ENCODE peak calls at places on chromosome 12, in five cellular contexts. L, K, U, T and C are unnamed samples.

GRCh38 chr12:76588881-76589565 is 29.5 kb upstream of the OSBPL8 start:
- DNase-seq in L (no peak), K (no peak), U (no peak), T (no peak), C (no peak)

GRCh38 chr12:132478433-132478803 is 11.5 kb upstream of the FBRSL1 start:
- DNase-seq in L (no peak), K (no peak), U (no peak), T (no peak), C (no peak)

GRCh38 chr12:52912711-52913423 is 8.0 kb upstream of the KRT8 start:
- DNase-seq in L (no peak), K (no peak), U (no peak), T (no peak), C (no peak)

GRCh38 chr12:54034784-54035310 is 2.0 kb downstream of the HOXC5 start:
- DNase-seq in L (no peak), K (no peak), U (no peak), T (no peak), C (no peak)

GRCh38 chr12:6065872-6066217 is 58.6 kb downstream of the VWF start:
- DNase-seq in L (no peak), K (no peak), U (no peak), T (no peak), C (no peak)

GRCh38 chr12:102548543-102548942 is 68.2 kb upstream of the IGF1 start:
- DNase-seq in L (no peak), K (no peak), U (no peak), T (no peak), C (no peak)

GRCh38 chr12:12725086-12725955 is 8.2 kb downstream of the CDKN1B start:
- DNase-seq in L (peak), K (peak), U (peak), T (peak), C (peak)

GRCh38 chr12:102439391-102440108 is 40.8 kb downstream of the IGF1 start:
- DNase-seq in L (no peak), K (no peak), U (no peak), T (no peak), C (no peak)

GRCh38 chr12:7915911-7916403 is 20.0 kb downstream of the SLC2A3 start:
- DNase-seq in L (no peak), K (no peak), U (no peak), T (peak), C (no peak)

GRCh38 chr12:78419513-78419912 is 445.1 kb upstream of the SYT1 start:
- DNase-seq in L (no peak), K (no peak), U (no peak), T (no peak), C (no peak)

GRCh38 chr12:65490193-65490592 is 211.7 kb downstream of the MSRB3 start:
- DNase-seq in L (no peak), K (no peak), U (no peak), T (no peak), C (no peak)

GRCh38 chr12:38502016-38502415 is 185.4 kb downstream of the ALG10B start:
- DNase-seq in L (no peak), K (no peak), U (no peak), T (no peak), C (no peak)

GRCh38 chr12:13945641-13946040 is 35.8 kb downstream of the GRIN2B start:
- DNase-seq in L (no peak), K (no peak), U (no peak), T (no peak), C (no peak)

GRCh38 chr12:5720405-5721045 is 224.5 kb downstream of the ANO2 start:
- DNase-seq in L (no peak), K (no peak), U (no peak), T (no peak), C (no peak)

GRCh38 chr12:34345801-34346200 is 323.5 kb downstream of the ALG10 start:
- DNase-seq in L (no peak), K (no peak), U (no peak), T (no peak), C (peak)

GRCh38 chr12:111761099-111761498 is 5.6 kb upstream of the ALDH2 start:
- DNase-seq in L (no peak), K (no peak), U (no peak), T (no peak), C (no peak)

GRCh38 chr12:58566599-58566998 is 353.7 kb downstream of the LRIG3 start:
- DNase-seq in L (no peak), K (no peak), U (no peak), T (no peak), C (no peak)
- TF ChIP-seq ATF3 in L (no peak), K (no peak), U (no peak), T (no peak), C (no peak)

DNA sequence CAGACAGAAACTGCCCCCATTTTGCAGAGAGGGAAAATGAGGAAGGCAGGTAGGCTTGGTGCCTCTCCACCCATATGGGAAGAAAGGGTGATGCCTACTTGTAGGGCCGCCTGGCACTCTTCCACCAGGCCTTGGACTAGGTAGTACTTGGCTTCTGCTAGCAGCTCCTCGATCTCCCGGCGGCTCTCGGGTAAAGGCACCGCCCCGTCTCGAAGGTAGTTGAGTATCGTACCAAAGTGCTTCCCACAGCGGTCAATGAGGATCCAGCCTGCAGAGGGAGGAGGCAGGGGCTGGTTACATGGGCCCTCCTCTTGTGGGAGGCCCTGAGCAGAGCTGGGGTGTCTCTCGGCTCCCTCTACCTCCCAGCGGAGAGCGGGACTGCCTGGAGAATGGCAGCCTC is 16.6 kb downstream of the KCTD10 start:
- DNase-seq in L (no peak), K (no peak), U (no peak), T (no peak), C (peak)
- H3K27ac ChIP-seq in L (peak), K (no peak), U (no peak), T (peak), C (peak)

GRCh38 chr12:88530868-88531267 is 49.4 kb downstream of the KITLG start:
- DNase-seq in L (no peak), K (no peak), U (no peak), T (no peak), C (no peak)

GRCh38 chr12:88529531-88530488 is 50.5 kb downstream of the KITLG start:
- DNase-seq in L (no peak), K (no peak), U (no peak), T (no peak), C (no peak)
- TF ChIP-seq ATF3 in L (no peak), K (no peak), U (no peak), T (no peak), C (no peak)

GRCh38 chr12:67651380-67651695 is 2.8 kb downstream of the DYRK2 start:
- DNase-seq in L (peak), K (no peak), U (no peak), T (no peak), C (no peak)
- H3K27ac ChIP-seq in L (no peak), K (no peak), U (peak), T (no peak), C (no peak)

GRCh38 chr12:92058664-92059063 is 87.0 kb downstream of the BTG1 start:
- DNase-seq in L (no peak), K (no peak), U (no peak), T (no peak), C (no peak)

GRCh38 chr12:92059976-92060375 is 85.7 kb downstream of the BTG1 start:
- DNase-seq in L (no peak), K (no peak), U (no peak), T (no peak), C (no peak)

GRCh38 chr12:92051441-92051840 is 94.2 kb downstream of the BTG1 start:
- DNase-seq in L (no peak), K (no peak), U (no peak), T (no peak), C (no peak)

GRCh38 chr12:92056290-92056689 is 89.4 kb downstream of the BTG1 start:
- DNase-seq in L (no peak), K (no peak), U (no peak), T (no peak), C (no peak)

DNA sequence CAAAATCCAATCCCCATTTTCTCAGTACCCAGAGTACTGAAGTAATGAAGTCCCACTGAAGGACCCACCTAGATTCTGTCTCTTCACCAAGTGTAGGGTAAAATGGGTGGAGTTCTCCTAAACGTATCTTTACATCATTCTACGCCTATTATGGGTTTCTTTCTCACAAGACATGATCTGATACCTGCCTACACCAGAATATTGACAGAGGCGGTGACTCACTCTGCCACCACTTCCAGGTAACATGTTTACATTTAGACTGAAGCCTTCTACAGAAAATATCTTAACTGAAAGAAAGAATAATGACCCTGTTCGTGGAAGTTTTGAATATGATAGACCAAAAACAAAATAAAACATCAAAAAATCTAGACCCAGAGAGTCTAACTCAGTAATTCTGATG is 89.8 kb downstream of the BTG1 start:
- DNase-seq in L (no peak), K (no peak), U (no peak), T (no peak), C (peak)
- TF ChIP-seq ATF3 in L (no peak), K (no peak), U (no peak), T (no peak), C (peak)

GRCh38 chr12:124744659-124745467 is 118.8 kb downstream of the SCARB1 start:
- DNase-seq in L (peak), K (peak), U (peak), T (peak), C (peak)

GRCh38 chr12:124742702-124743101 is 121.0 kb downstream of the SCARB1 start:
- DNase-seq in L (no peak), K (no peak), U (no peak), T (no peak), C (no peak)

GRCh38 chr12:124744273-124744640 is 119.4 kb downstream of the SCARB1 start:
- DNase-seq in L (no peak), K (no peak), U (no peak), T (no peak), C (no peak)

GRCh38 chr12:124742111-124742510 is 121.6 kb downstream of the SCARB1 start:
- DNase-seq in L (no peak), K (no peak), U (no peak), T (no peak), C (no peak)

DNA sequence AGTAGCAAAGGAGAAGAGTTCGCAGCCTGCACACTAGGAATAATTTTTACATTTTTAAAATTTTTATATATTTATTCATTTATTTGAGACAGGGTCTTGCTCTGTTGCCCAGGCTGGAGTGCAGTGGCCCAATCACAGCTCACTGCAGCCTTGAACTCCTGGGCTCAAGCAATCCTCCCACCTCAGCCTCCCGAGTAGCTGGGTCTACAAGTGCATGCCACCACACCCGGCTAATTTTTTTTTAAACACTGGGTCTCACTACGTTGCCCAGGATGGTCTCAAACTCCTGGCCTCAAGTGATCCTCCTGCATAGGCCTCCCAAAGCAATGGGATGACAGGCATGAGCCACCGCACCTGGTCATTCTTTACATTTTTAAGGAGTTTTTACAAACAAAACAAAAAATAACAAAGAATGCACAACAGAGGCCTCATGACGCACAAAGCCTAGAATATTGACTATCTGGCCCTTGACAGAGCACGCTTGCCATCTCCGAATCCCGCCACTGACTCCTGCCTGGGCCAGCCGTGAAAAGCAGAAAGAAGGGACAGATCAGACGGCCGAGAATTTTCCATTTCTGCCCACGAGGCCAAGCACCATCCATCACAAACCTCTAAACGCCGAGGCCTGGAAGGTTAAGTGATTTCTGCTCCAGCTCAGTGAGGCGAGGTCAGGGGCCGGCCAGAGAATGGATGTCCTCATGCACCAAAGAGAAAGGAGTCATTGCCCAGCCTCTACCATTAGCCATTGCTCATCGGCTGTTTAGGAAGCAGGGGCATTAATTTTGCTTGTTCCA is 120.0 kb downstream of the SCARB1 start:
- DNase-seq in L (no peak), K (no peak), U (no peak), T (no peak), C (no peak)
- H3K27ac ChIP-seq in L (no peak), K (no peak), U (no peak), T (no peak), C (no peak)

DNA sequence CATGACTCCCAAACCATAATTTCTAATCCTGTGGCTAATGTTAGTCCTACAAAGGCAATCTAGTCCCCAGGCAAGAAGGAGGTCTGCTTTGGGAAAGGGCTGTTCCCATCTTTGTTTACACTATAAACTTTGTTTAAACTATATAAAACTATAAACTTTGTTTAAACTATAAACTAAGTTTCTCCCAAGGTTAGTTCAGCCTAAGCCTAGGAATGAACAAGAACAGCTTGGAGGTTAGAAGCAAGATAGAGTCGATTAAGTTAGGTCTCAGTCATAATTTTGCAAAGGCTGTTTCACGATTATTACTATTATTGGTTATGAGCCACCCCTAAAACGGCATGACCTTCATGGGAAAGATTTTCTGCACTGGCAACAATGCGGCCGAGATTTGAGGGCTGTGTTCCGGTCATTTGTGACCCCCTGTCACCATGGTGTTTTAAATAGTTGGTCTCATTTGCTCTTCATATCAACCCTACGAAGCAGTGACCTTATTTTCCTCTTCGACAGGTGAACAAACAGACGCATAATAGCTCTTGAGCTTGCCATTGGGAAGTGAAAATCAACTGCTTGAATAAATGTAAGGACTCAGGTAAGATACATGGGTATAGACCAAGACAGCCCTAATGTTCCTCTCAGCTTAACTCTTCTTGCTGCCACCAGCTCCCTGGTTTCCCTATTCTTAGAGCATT is 322.6 kb upstream of the TMEM132C start:
- DNase-seq in L (no peak), K (no peak), U (no peak), T (no peak), C (no peak)
- TF ChIP-seq ATF3 in L (no peak), K (no peak), U (no peak), T (no peak), C (no peak)

GRCh38 chr12:47777151-47777550 is 4.1 kb downstream of the SLC48A1 start:
- DNase-seq in L (no peak), K (no peak), U (no peak), T (no peak), C (no peak)

GRCh38 chr12:47774664-47775063 is 1.6 kb downstream of the SLC48A1 start:
- DNase-seq in L (no peak), K (no peak), U (no peak), T (no peak), C (no peak)

GRCh38 chr12:47776471-47777143 is 3.6 kb downstream of the SLC48A1 start:
- DNase-seq in L (no peak), K (no peak), U (no peak), T (no peak), C (no peak)

GRCh38 chr12:47773858-47774580 is 981 bp downstream of the SLC48A1 start:
- DNase-seq in L (no peak), K (no peak), U (no peak), T (no peak), C (peak)

DNA sequence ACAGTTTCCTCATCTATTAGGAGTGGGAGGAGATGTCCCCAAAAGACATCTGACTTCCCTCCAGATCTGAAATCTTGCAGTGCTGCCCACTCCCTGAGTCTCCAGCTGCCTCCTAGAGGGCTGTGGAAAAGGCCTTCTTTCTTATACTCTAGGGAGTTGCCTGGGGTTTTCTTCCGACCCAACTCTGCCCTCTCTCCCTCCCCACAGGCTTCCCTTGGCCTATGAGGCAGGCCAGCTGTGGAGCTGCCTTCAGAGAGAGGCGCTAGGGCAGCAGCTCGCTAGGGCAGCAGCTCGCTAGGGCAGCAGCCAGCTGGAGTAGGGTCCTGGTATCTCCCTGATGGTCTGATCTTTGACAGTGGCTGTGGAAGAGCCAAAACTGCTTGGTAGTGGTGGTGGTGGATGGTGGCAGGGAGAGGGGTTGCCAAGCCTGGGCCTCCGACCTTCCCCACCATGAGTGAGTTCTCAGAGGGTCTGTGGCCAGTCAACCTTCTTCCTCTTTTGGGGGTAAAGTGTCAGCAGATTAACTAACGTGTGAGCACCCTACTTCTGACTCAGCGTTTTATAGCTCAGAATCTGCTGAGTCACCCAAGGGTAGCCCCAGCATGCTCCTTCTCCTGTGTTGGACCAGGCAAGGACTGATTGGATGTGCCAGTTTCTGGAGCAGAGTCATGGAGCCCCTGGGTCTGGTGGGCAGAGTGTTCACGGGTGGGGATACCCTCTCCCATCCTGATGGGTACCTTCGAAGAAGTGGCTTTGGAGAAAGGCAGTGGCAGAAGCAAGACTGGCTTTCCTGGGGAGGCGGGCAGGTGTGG is 2.3 kb downstream of the SLC48A1 start:
- DNase-seq in L (no peak), K (no peak), U (no peak), T (no peak), C (peak)
- H3K27ac ChIP-seq in L (no peak), K (no peak), U (no peak), T (no peak), C (peak)